ENCODE peak calls at places on chromosomes 6 and 20, in ten cellular contexts. One of them, this sample, is unnamed.

GRCh38 chr6:73665686-73666319 is 12.0 kb upstream of the SLC17A5 start:
- DNase-seq in cardiac muscle cell: peak; percentile 19
- DNase-seq in IMR-90: peak; percentile 46
- DNase-seq in psoas muscle: no peak
- DNase-seq in heart right ventricle: no peak
- DNase-seq in RWPE1: no peak
- DNase-seq in lower lobe of right lung: no peak
- DNase-seq in caudate nucleus: no peak
- DNase-seq in breast epithelium: no peak
- DNase-seq in tibial nerve: no peak
- DNase-seq in this sample: no peak

GRCh38 chr6:111105578-111105977 is 18.3 kb downstream of the SLC16A10 start:
- DNase-seq in cardiac muscle cell: peak; percentile 51
- DNase-seq in IMR-90: peak; percentile 31
- DNase-seq in psoas muscle: peak; percentile 81
- DNase-seq in heart right ventricle: peak; percentile 70
- DNase-seq in RWPE1: peak; percentile 68
- DNase-seq in lower lobe of right lung: peak; percentile 85
- DNase-seq in caudate nucleus: no peak
- DNase-seq in breast epithelium: peak; percentile 72
- DNase-seq in tibial nerve: no peak
- DNase-seq in this sample: no peak

GRCh38 chr6:124226396-124226795 is 422.7 kb downstream of the NKAIN2 start:
- DNase-seq in cardiac muscle cell: peak; percentile 48
- DNase-seq in IMR-90: no peak
- DNase-seq in psoas muscle: no peak
- DNase-seq in heart right ventricle: no peak
- DNase-seq in RWPE1: peak; percentile 41
- DNase-seq in lower lobe of right lung: no peak
- DNase-seq in caudate nucleus: no peak
- DNase-seq in breast epithelium: no peak
- DNase-seq in tibial nerve: no peak
- DNase-seq in this sample: no peak

GRCh38 chr20:49132995-49133451 is 55.1 kb downstream of the STAU1 start:
- DNase-seq in cardiac muscle cell: peak; percentile 86
- DNase-seq in IMR-90: peak; percentile 79
- DNase-seq in psoas muscle: no peak
- DNase-seq in heart right ventricle: no peak
- DNase-seq in RWPE1: peak; percentile 71
- DNase-seq in lower lobe of right lung: no peak
- DNase-seq in caudate nucleus: no peak
- DNase-seq in breast epithelium: no peak
- DNase-seq in tibial nerve: no peak
- DNase-seq in this sample: no peak

GRCh38 chr6:129635396-129636164 is 74.4 kb downstream of the ARHGAP18 start:
- DNase-seq in cardiac muscle cell: peak; percentile 91
- DNase-seq in IMR-90: peak; percentile 81
- DNase-seq in psoas muscle: no peak
- DNase-seq in heart right ventricle: no peak
- DNase-seq in RWPE1: no peak
- DNase-seq in lower lobe of right lung: no peak
- DNase-seq in caudate nucleus: no peak
- DNase-seq in breast epithelium: no peak
- DNase-seq in tibial nerve: no peak
- DNase-seq in this sample: no peak

GRCh38 chr6:20946037-20946436 is 411.8 kb downstream of the CDKAL1 start:
- DNase-seq in cardiac muscle cell: peak; percentile 38
- DNase-seq in IMR-90: peak; percentile 53
- DNase-seq in psoas muscle: no peak
- DNase-seq in heart right ventricle: no peak
- DNase-seq in RWPE1: no peak
- DNase-seq in lower lobe of right lung: no peak
- DNase-seq in caudate nucleus: no peak
- DNase-seq in breast epithelium: no peak
- DNase-seq in tibial nerve: no peak
- DNase-seq in this sample: no peak

GRCh38 chr6:73285674-73286283 is 22.8 kb upstream of the KHDC1 start:
- DNase-seq in cardiac muscle cell: peak; percentile 74
- DNase-seq in IMR-90: peak; percentile 76
- DNase-seq in psoas muscle: no peak
- DNase-seq in heart right ventricle: no peak
- DNase-seq in RWPE1: peak; percentile 48
- DNase-seq in lower lobe of right lung: no peak
- DNase-seq in caudate nucleus: no peak
- DNase-seq in breast epithelium: no peak
- DNase-seq in tibial nerve: no peak
- DNase-seq in this sample: no peak

GRCh38 chr6:73121421-73121993 is 103.8 kb downstream of the KHDC1L start:
- DNase-seq in cardiac muscle cell: peak; percentile 65
- DNase-seq in IMR-90: peak; percentile 60
- DNase-seq in psoas muscle: no peak
- DNase-seq in heart right ventricle: no peak
- DNase-seq in RWPE1: peak; percentile 60
- DNase-seq in lower lobe of right lung: no peak
- DNase-seq in caudate nucleus: no peak
- DNase-seq in breast epithelium: no peak
- DNase-seq in tibial nerve: no peak
- DNase-seq in this sample: no peak

GRCh38 chr6:159981171-159981571 is 12.3 kb downstream of the IGF2R start:
- DNase-seq in cardiac muscle cell: no peak
- DNase-seq in IMR-90: no peak
- DNase-seq in psoas muscle: no peak
- DNase-seq in heart right ventricle: no peak
- DNase-seq in RWPE1: no peak
- DNase-seq in lower lobe of right lung: no peak
- DNase-seq in caudate nucleus: no peak
- DNase-seq in breast epithelium: no peak
- DNase-seq in tibial nerve: no peak
- DNase-seq in this sample: no peak

GRCh38 chr6:144928847-144929246 is 643.7 kb downstream of the UTRN start:
- DNase-seq in cardiac muscle cell: no peak
- DNase-seq in IMR-90: no peak
- DNase-seq in psoas muscle: no peak
- DNase-seq in heart right ventricle: no peak
- DNase-seq in RWPE1: no peak
- DNase-seq in lower lobe of right lung: no peak
- DNase-seq in caudate nucleus: no peak
- DNase-seq in breast epithelium: no peak
- DNase-seq in tibial nerve: no peak
- DNase-seq in this sample: no peak

GRCh38 chr6:143536866-143537691 is 25.6 kb upstream of the FUCA2 start:
- DNase-seq in cardiac muscle cell: peak; percentile 51
- DNase-seq in IMR-90: peak; percentile 63
- DNase-seq in psoas muscle: peak; percentile 52
- DNase-seq in heart right ventricle: peak; percentile 75
- DNase-seq in RWPE1: peak; percentile 44
- DNase-seq in lower lobe of right lung: peak; percentile 82
- DNase-seq in caudate nucleus: no peak
- DNase-seq in breast epithelium: peak; percentile 55
- DNase-seq in tibial nerve: peak; percentile 24
- DNase-seq in this sample: no peak

DNA sequence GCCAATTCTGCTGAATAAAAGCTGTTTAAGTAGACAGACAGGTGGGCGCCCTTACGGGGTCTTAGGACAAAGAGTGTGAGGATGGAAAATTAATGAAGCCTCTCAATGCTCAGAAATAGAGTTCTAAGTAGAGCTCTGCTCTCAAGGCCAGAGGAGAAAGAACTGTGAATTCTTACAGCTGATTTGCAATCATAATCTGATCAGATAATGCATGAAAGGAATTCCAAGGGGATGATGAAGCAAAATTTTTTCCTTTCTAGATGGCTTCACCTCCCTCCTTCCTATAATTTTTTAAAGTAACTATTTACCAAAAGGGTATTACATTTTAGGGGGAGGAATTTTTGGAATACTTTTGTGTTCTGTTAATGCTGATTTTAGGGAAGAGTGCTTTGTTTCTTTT is 308.1 kb upstream of the HS3ST5 start:
- DNase-seq in cardiac muscle cell: no peak
- DNase-seq in IMR-90: no peak
- DNase-seq in psoas muscle: no peak
- DNase-seq in heart right ventricle: no peak
- DNase-seq in RWPE1: no peak
- DNase-seq in lower lobe of right lung: no peak
- DNase-seq in caudate nucleus: no peak
- DNase-seq in breast epithelium: no peak
- DNase-seq in tibial nerve: no peak
- DNase-seq in this sample: no peak
- H3K27ac ChIP-seq in cardiac muscle cell: no peak overlapping the region
- H3K27ac ChIP-seq in IMR-90: no peak overlapping the region
- H3K27ac ChIP-seq in psoas muscle: no peak overlapping the region
- H3K27ac ChIP-seq in heart right ventricle: no peak overlapping the region
- H3K27ac ChIP-seq in RWPE1: no peak overlapping the region
- H3K27ac ChIP-seq in lower lobe of right lung: no peak overlapping the region
- H3K27ac ChIP-seq in caudate nucleus: no peak overlapping the region
- H3K27ac ChIP-seq in breast epithelium: no peak overlapping the region
- H3K27ac ChIP-seq in tibial nerve: no peak overlapping the region
- H3K27ac ChIP-seq in this sample: no peak overlapping the region

DNA sequence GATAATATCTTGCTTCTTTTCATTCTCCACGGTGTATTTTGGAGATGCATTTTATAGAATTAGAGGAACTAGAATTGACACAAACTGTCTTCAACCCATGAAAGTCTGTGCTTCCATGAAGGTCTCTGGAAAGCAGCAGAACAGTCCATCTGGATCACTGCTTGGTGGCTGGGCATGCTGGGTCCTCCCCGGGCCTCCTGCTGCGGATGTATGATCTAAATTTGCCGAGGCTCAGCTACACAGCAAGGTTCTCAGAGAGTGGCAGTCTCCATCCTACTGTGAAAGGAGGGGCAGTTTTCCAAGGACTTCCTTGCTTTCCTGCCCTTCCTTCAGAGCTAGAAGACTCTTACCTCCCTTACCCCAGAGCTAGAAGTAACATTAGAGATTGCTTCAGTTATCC is 15.1 kb downstream of the PKIG start:
- DNase-seq in cardiac muscle cell: no peak
- DNase-seq in IMR-90: no peak
- DNase-seq in psoas muscle: no peak
- DNase-seq in heart right ventricle: no peak
- DNase-seq in RWPE1: no peak
- DNase-seq in lower lobe of right lung: no peak
- DNase-seq in caudate nucleus: no peak
- DNase-seq in breast epithelium: no peak
- DNase-seq in tibial nerve: no peak
- DNase-seq in this sample: no peak
- H3K27ac ChIP-seq in cardiac muscle cell: no peak overlapping the region
- H3K27ac ChIP-seq in IMR-90: no peak overlapping the region
- H3K27ac ChIP-seq in psoas muscle: peak overlapping the region; percentile 82
- H3K27ac ChIP-seq in heart right ventricle: peak overlapping the region; percentile 87
- H3K27ac ChIP-seq in RWPE1: no peak overlapping the region
- H3K27ac ChIP-seq in lower lobe of right lung: peak overlapping the region; percentile 77
- H3K27ac ChIP-seq in caudate nucleus: no peak overlapping the region
- H3K27ac ChIP-seq in breast epithelium: peak overlapping the region; percentile 41
- H3K27ac ChIP-seq in tibial nerve: peak overlapping the region; percentile 57
- H3K27ac ChIP-seq in this sample: no peak overlapping the region

GRCh38 chr6:158722176-158722729 is 72.4 kb downstream of the SYTL3 start:
- DNase-seq in cardiac muscle cell: no peak
- DNase-seq in IMR-90: no peak
- DNase-seq in psoas muscle: no peak
- DNase-seq in heart right ventricle: no peak
- DNase-seq in RWPE1: no peak
- DNase-seq in lower lobe of right lung: no peak
- DNase-seq in caudate nucleus: no peak
- DNase-seq in breast epithelium: no peak
- DNase-seq in tibial nerve: no peak
- DNase-seq in this sample: no peak
- H3K27ac ChIP-seq in cardiac muscle cell: no peak overlapping the region
- H3K27ac ChIP-seq in IMR-90: no peak overlapping the region
- H3K27ac ChIP-seq in psoas muscle: no peak overlapping the region
- H3K27ac ChIP-seq in heart right ventricle: no peak overlapping the region
- H3K27ac ChIP-seq in RWPE1: no peak overlapping the region
- H3K27ac ChIP-seq in lower lobe of right lung: no peak overlapping the region
- H3K27ac ChIP-seq in caudate nucleus: no peak overlapping the region
- H3K27ac ChIP-seq in breast epithelium: no peak overlapping the region
- H3K27ac ChIP-seq in tibial nerve: no peak overlapping the region
- H3K27ac ChIP-seq in this sample: no peak overlapping the region

GRCh38 chr6:119148825-119149525 is 70.5 kb upstream of the FAM184A start:
- DNase-seq in cardiac muscle cell: peak; percentile 47
- DNase-seq in IMR-90: peak; percentile 51
- DNase-seq in psoas muscle: no peak
- DNase-seq in heart right ventricle: no peak
- DNase-seq in RWPE1: no peak
- DNase-seq in lower lobe of right lung: no peak
- DNase-seq in caudate nucleus: no peak
- DNase-seq in breast epithelium: no peak
- DNase-seq in tibial nerve: no peak
- DNase-seq in this sample: no peak
- H3K27ac ChIP-seq in cardiac muscle cell: no peak overlapping the region
- H3K27ac ChIP-seq in IMR-90: no peak overlapping the region
- H3K27ac ChIP-seq in psoas muscle: no peak overlapping the region
- H3K27ac ChIP-seq in heart right ventricle: no peak overlapping the region
- H3K27ac ChIP-seq in RWPE1: no peak overlapping the region
- H3K27ac ChIP-seq in lower lobe of right lung: no peak overlapping the region
- H3K27ac ChIP-seq in caudate nucleus: no peak overlapping the region
- H3K27ac ChIP-seq in breast epithelium: no peak overlapping the region
- H3K27ac ChIP-seq in tibial nerve: no peak overlapping the region
- H3K27ac ChIP-seq in this sample: no peak overlapping the region

DNA sequence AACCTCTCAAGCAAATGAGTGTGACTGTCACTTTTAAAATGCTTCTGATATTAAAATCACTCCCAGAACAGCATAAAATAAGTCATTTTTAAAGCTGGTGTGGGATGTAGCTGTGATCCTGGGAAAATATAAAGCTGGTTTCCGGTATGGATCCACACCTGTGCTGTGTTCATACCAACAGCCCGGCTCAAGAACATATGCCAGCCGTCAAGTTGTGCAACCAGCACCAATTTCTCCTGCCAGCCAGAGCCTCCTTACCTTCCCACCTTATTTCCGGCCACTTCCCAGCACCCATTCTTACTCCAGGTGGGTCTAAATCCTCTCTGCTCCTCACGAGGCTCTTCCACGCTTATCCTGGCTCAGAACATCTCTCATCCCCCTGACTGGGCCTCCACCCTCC is 50.9 kb upstream of the RPS6KA2 start:
- DNase-seq in cardiac muscle cell: no peak
- DNase-seq in IMR-90: no peak
- DNase-seq in psoas muscle: no peak
- DNase-seq in heart right ventricle: no peak
- DNase-seq in RWPE1: no peak
- DNase-seq in lower lobe of right lung: no peak
- DNase-seq in caudate nucleus: no peak
- DNase-seq in breast epithelium: no peak
- DNase-seq in tibial nerve: no peak
- DNase-seq in this sample: no peak
- H3K27ac ChIP-seq in cardiac muscle cell: no peak overlapping the region
- H3K27ac ChIP-seq in IMR-90: no peak overlapping the region
- H3K27ac ChIP-seq in psoas muscle: no peak overlapping the region
- H3K27ac ChIP-seq in heart right ventricle: no peak overlapping the region
- H3K27ac ChIP-seq in RWPE1: peak overlapping the region; percentile 28
- H3K27ac ChIP-seq in lower lobe of right lung: no peak overlapping the region
- H3K27ac ChIP-seq in caudate nucleus: no peak overlapping the region
- H3K27ac ChIP-seq in breast epithelium: no peak overlapping the region
- H3K27ac ChIP-seq in tibial nerve: no peak overlapping the region
- H3K27ac ChIP-seq in this sample: no peak overlapping the region

GRCh38 chr6:56514395-56514794 is 128.3 kb downstream of the DST start:
- DNase-seq in cardiac muscle cell: peak; percentile 24
- DNase-seq in IMR-90: peak; percentile 23
- DNase-seq in psoas muscle: no peak
- DNase-seq in heart right ventricle: no peak
- DNase-seq in RWPE1: no peak
- DNase-seq in lower lobe of right lung: no peak
- DNase-seq in caudate nucleus: no peak
- DNase-seq in breast epithelium: no peak
- DNase-seq in tibial nerve: no peak
- DNase-seq in this sample: no peak
- H3K27ac ChIP-seq in cardiac muscle cell: no peak overlapping the region
- H3K27ac ChIP-seq in IMR-90: peak overlapping the region; percentile 7
- H3K27ac ChIP-seq in psoas muscle: no peak overlapping the region
- H3K27ac ChIP-seq in heart right ventricle: no peak overlapping the region
- H3K27ac ChIP-seq in RWPE1: no peak overlapping the region
- H3K27ac ChIP-seq in lower lobe of right lung: no peak overlapping the region
- H3K27ac ChIP-seq in caudate nucleus: no peak overlapping the region
- H3K27ac ChIP-seq in breast epithelium: no peak overlapping the region
- H3K27ac ChIP-seq in tibial nerve: peak overlapping the region; percentile 75
- H3K27ac ChIP-seq in this sample: no peak overlapping the region